ENCODE peak calls at places on chromosomes 13 and 19, in nine cellular contexts. One of them, this sample, is unnamed.

GRCh38 chr19:6501740-6502648 is at the start of gene TUBB4A:
- DNase-seq in tibial nerve: no peak
- DNase-seq in IMR-90: no peak
- DNase-seq in AG04450: no peak
- DNase-seq in heart left ventricle: peak; percentile 71
- DNase-seq in Peyer's patch: peak; percentile 57
- DNase-seq in GM23248: no peak
- DNase-seq in pancreas: peak; percentile 57
- DNase-seq in cardiac muscle cell: no peak
- DNase-seq in this sample: no peak

GRCh38 chr13:61255035-61255796 is 160.4 kb downstream of the PCDH20 start:
- DNase-seq in tibial nerve: no peak
- DNase-seq in IMR-90: no peak
- DNase-seq in AG04450: no peak
- DNase-seq in heart left ventricle: no peak
- DNase-seq in Peyer's patch: no peak
- DNase-seq in GM23248: no peak
- DNase-seq in pancreas: no peak
- DNase-seq in cardiac muscle cell: peak; percentile 23
- DNase-seq in this sample: no peak

GRCh38 chr13:101773062-101773461 is 320.6 kb downstream of the ITGBL1 start:
- DNase-seq in tibial nerve: no peak
- DNase-seq in IMR-90: no peak
- DNase-seq in AG04450: no peak
- DNase-seq in heart left ventricle: no peak
- DNase-seq in Peyer's patch: no peak
- DNase-seq in GM23248: peak; percentile 33
- DNase-seq in pancreas: no peak
- DNase-seq in cardiac muscle cell: no peak
- DNase-seq in this sample: no peak

GRCh38 chr19:12365094-12365371 is 450 bp downstream of the ZNF442 start:
- DNase-seq in tibial nerve: no peak
- DNase-seq in IMR-90: peak; percentile 22
- DNase-seq in AG04450: no peak
- DNase-seq in heart left ventricle: no peak
- DNase-seq in Peyer's patch: no peak
- DNase-seq in GM23248: peak; percentile 72
- DNase-seq in pancreas: no peak
- DNase-seq in cardiac muscle cell: peak; percentile 41
- DNase-seq in this sample: peak; percentile 63

GRCh38 chr13:79593611-79594275 is 112.8 kb downstream of the NDFIP2 start:
- DNase-seq in tibial nerve: no peak
- DNase-seq in IMR-90: peak; percentile 11
- DNase-seq in AG04450: no peak
- DNase-seq in heart left ventricle: no peak
- DNase-seq in Peyer's patch: no peak
- DNase-seq in GM23248: peak; percentile 82
- DNase-seq in pancreas: no peak
- DNase-seq in cardiac muscle cell: peak; percentile 66
- DNase-seq in this sample: no peak

GRCh38 chr13:74067818-74068217 is 66.4 kb downstream of the KLF12 start:
- DNase-seq in tibial nerve: no peak
- DNase-seq in IMR-90: peak; percentile 52
- DNase-seq in AG04450: no peak
- DNase-seq in heart left ventricle: no peak
- DNase-seq in Peyer's patch: no peak
- DNase-seq in GM23248: no peak
- DNase-seq in pancreas: no peak
- DNase-seq in cardiac muscle cell: no peak
- DNase-seq in this sample: no peak

GRCh38 chr13:76884167-76884566 is 2.0 kb downstream of the KCTD12 start:
- DNase-seq in tibial nerve: peak; percentile 18
- DNase-seq in IMR-90: no peak
- DNase-seq in AG04450: no peak
- DNase-seq in heart left ventricle: no peak
- DNase-seq in Peyer's patch: no peak
- DNase-seq in GM23248: peak; percentile 68
- DNase-seq in pancreas: peak; percentile 34
- DNase-seq in cardiac muscle cell: peak; percentile 73
- DNase-seq in this sample: no peak

GRCh38 chr19:19426216-19426615 is 20.7 kb downstream of the GATAD2A start:
- DNase-seq in tibial nerve: no peak
- DNase-seq in IMR-90: no peak
- DNase-seq in AG04450: no peak
- DNase-seq in heart left ventricle: no peak
- DNase-seq in Peyer's patch: no peak
- DNase-seq in GM23248: peak; percentile 29
- DNase-seq in pancreas: no peak
- DNase-seq in cardiac muscle cell: no peak
- DNase-seq in this sample: no peak

GRCh38 chr13:34793301-34793700 is 148.8 kb upstream of the NBEA start:
- DNase-seq in tibial nerve: no peak
- DNase-seq in IMR-90: no peak
- DNase-seq in AG04450: no peak
- DNase-seq in heart left ventricle: no peak
- DNase-seq in Peyer's patch: no peak
- DNase-seq in GM23248: no peak
- DNase-seq in pancreas: no peak
- DNase-seq in cardiac muscle cell: no peak
- DNase-seq in this sample: no peak

GRCh38 chr19:16920816-16921529 is 32.2 kb downstream of the F2RL3 start:
- DNase-seq in tibial nerve: no peak
- DNase-seq in IMR-90: peak; percentile 88
- DNase-seq in AG04450: peak; percentile 67
- DNase-seq in heart left ventricle: no peak
- DNase-seq in Peyer's patch: no peak
- DNase-seq in GM23248: peak; percentile 91
- DNase-seq in pancreas: no peak
- DNase-seq in cardiac muscle cell: peak; percentile 85
- DNase-seq in this sample: no peak

GRCh38 chr13:30892966-30893365 is 13.1 kb upstream of the MEDAG start:
- DNase-seq in tibial nerve: no peak
- DNase-seq in IMR-90: peak; percentile 48
- DNase-seq in AG04450: no peak
- DNase-seq in heart left ventricle: no peak
- DNase-seq in Peyer's patch: no peak
- DNase-seq in GM23248: peak; percentile 82
- DNase-seq in pancreas: no peak
- DNase-seq in cardiac muscle cell: peak; percentile 75
- DNase-seq in this sample: no peak

GRCh38 chr13:87827479-87827878 is 156.3 kb downstream of the SLITRK5 start:
- DNase-seq in tibial nerve: no peak
- DNase-seq in IMR-90: no peak
- DNase-seq in AG04450: peak; percentile 1
- DNase-seq in heart left ventricle: no peak
- DNase-seq in Peyer's patch: no peak
- DNase-seq in GM23248: peak; percentile 6
- DNase-seq in pancreas: no peak
- DNase-seq in cardiac muscle cell: peak; percentile 3
- DNase-seq in this sample: no peak

GRCh38 chr19:23403024-23403423 is 7.8 kb upstream of the ZNF91 start:
- DNase-seq in tibial nerve: no peak
- DNase-seq in IMR-90: no peak
- DNase-seq in AG04450: no peak
- DNase-seq in heart left ventricle: no peak
- DNase-seq in Peyer's patch: no peak
- DNase-seq in GM23248: no peak
- DNase-seq in pancreas: no peak
- DNase-seq in cardiac muscle cell: no peak
- DNase-seq in this sample: no peak

DNA sequence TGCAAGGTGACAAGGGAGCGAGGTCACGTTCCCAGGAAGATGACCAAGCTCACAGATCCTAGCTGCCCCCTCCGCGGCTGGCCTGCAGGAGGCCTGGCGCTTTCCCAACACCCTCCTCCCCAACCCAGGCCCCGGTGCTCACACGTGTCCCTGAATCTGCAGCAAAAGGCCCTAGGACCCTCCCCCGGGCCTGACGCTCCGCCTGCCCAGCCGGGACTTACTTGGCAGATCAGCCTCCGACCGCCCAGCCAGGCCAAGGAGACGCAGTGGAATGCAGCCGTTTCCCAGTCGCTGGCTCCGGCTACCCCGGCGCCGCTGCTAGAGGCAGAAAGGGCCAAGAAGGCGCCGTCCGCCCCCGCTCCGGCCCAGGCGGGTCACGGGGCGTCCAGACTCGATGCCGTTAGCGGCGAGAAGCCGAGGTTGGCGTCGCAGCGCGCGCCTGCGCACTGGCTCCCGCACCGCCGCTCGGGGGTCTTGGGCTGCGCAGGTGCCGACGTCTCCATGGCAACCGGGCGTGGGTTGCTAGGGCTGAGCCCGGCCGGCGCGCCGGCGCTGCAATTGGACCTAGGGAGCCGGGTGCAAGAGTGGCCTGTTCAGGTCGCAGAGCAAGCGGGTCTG is at the start of gene PNMA8A:
- DNase-seq in tibial nerve: no peak
- DNase-seq in IMR-90: peak; percentile 57
- DNase-seq in AG04450: no peak
- DNase-seq in heart left ventricle: peak; percentile 89
- DNase-seq in Peyer's patch: no peak
- DNase-seq in GM23248: peak; percentile 84
- DNase-seq in pancreas: peak; percentile 84
- DNase-seq in cardiac muscle cell: peak; percentile 92
- DNase-seq in this sample: peak; percentile 55
- H3K4me3 ChIP-seq in tibial nerve: peak within 1 kb of the TSS; percentile 38
- H3K4me3 ChIP-seq in IMR-90: peak within 1 kb of the TSS; percentile 1
- H3K4me3 ChIP-seq in AG04450: peak within 1 kb of the TSS; percentile 53
- H3K4me3 ChIP-seq in heart left ventricle: peak within 1 kb of the TSS; percentile 51
- H3K4me3 ChIP-seq in Peyer's patch: peak within 1 kb of the TSS; percentile 32
- H3K4me3 ChIP-seq in GM23248: peak within 1 kb of the TSS; percentile 64
- H3K4me3 ChIP-seq in pancreas: peak within 1 kb of the TSS; percentile 30
- H3K4me3 ChIP-seq in cardiac muscle cell: peak within 1 kb of the TSS; percentile 47
- H3K4me3 ChIP-seq in this sample: peak within 1 kb of the TSS; percentile 56

GRCh38 chr13:29593605-29594297 is 1.7 kb downstream of the SLC7A1 start:
- DNase-seq in tibial nerve: no peak
- DNase-seq in IMR-90: no peak
- DNase-seq in AG04450: no peak
- DNase-seq in heart left ventricle: no peak
- DNase-seq in Peyer's patch: no peak
- DNase-seq in GM23248: no peak
- DNase-seq in pancreas: no peak
- DNase-seq in cardiac muscle cell: no peak
- DNase-seq in this sample: no peak
- H3K27ac ChIP-seq in tibial nerve: peak overlapping the region; percentile 95
- H3K27ac ChIP-seq in IMR-90: no peak overlapping the region
- H3K27ac ChIP-seq in AG04450: no peak overlapping the region
- H3K27ac ChIP-seq in heart left ventricle: peak overlapping the region; percentile 92
- H3K27ac ChIP-seq in Peyer's patch: no peak overlapping the region
- H3K27ac ChIP-seq in GM23248: peak overlapping the region; percentile 99
- H3K27ac ChIP-seq in pancreas: peak overlapping the region; percentile 90
- H3K27ac ChIP-seq in cardiac muscle cell: peak overlapping the region; percentile 86
- H3K27ac ChIP-seq in this sample: peak overlapping the region; percentile 93

GRCh38 chr19:43474986-43475705 is 9.7 kb upstream of the LYPD3 start:
- DNase-seq in tibial nerve: peak; percentile 91
- DNase-seq in IMR-90: peak; percentile 97
- DNase-seq in AG04450: peak; percentile 88
- DNase-seq in heart left ventricle: peak; percentile 97
- DNase-seq in Peyer's patch: peak; percentile 89
- DNase-seq in GM23248: peak; percentile 94
- DNase-seq in pancreas: peak; percentile 99
- DNase-seq in cardiac muscle cell: peak; percentile 95
- DNase-seq in this sample: peak; percentile 75

GRCh38 chr19:43476606-43477005 is 11.2 kb upstream of the LYPD3 start:
- DNase-seq in tibial nerve: no peak
- DNase-seq in IMR-90: peak; percentile 94
- DNase-seq in AG04450: peak; percentile 74
- DNase-seq in heart left ventricle: no peak
- DNase-seq in Peyer's patch: no peak
- DNase-seq in GM23248: peak; percentile 70
- DNase-seq in pancreas: no peak
- DNase-seq in cardiac muscle cell: peak; percentile 84
- DNase-seq in this sample: no peak

GRCh38 chr19:43478323-43478722 is 12.9 kb upstream of the LYPD3 start:
- DNase-seq in tibial nerve: no peak
- DNase-seq in IMR-90: no peak
- DNase-seq in AG04450: no peak
- DNase-seq in heart left ventricle: no peak
- DNase-seq in Peyer's patch: no peak
- DNase-seq in GM23248: no peak
- DNase-seq in pancreas: no peak
- DNase-seq in cardiac muscle cell: no peak
- DNase-seq in this sample: no peak

GRCh38 chr19:43471091-43471490 is 5.7 kb upstream of the LYPD3 start:
- DNase-seq in tibial nerve: no peak
- DNase-seq in IMR-90: no peak
- DNase-seq in AG04450: no peak
- DNase-seq in heart left ventricle: no peak
- DNase-seq in Peyer's patch: no peak
- DNase-seq in GM23248: no peak
- DNase-seq in pancreas: no peak
- DNase-seq in cardiac muscle cell: no peak
- DNase-seq in this sample: no peak

DNA sequence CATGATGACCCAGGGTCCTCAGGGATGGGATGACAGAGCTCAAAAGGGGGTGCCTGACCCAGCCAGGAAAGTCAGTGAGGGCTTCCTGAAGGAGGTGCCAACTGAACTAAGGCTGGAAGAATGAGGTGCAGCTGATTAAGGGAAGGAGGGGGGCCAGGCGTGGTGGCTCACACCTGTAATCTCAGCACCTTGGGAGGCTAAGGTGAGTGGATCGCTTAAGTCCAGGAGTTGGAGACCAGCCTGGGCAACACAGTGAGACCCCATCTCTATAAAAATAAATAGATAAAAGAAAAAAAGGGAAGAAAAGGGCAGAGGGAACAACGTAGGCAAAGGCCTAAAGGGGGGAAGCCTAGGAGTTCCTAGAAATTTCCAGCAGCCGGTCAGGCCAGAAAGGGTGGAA is 9.1 kb upstream of the LYPD3 start:
- DNase-seq in tibial nerve: no peak
- DNase-seq in IMR-90: no peak
- DNase-seq in AG04450: no peak
- DNase-seq in heart left ventricle: no peak
- DNase-seq in Peyer's patch: no peak
- DNase-seq in GM23248: no peak
- DNase-seq in pancreas: no peak
- DNase-seq in cardiac muscle cell: no peak
- DNase-seq in this sample: no peak
- H3K4me3 ChIP-seq in tibial nerve: peak overlapping the region; percentile 30
- H3K4me3 ChIP-seq in IMR-90: no peak overlapping the region
- H3K4me3 ChIP-seq in AG04450: no peak overlapping the region
- H3K4me3 ChIP-seq in heart left ventricle: peak overlapping the region; percentile 50
- H3K4me3 ChIP-seq in Peyer's patch: peak overlapping the region; percentile 45
- H3K4me3 ChIP-seq in GM23248: no peak overlapping the region
- H3K4me3 ChIP-seq in pancreas: no peak overlapping the region
- H3K4me3 ChIP-seq in cardiac muscle cell: peak overlapping the region; percentile 5
- H3K4me3 ChIP-seq in this sample: peak overlapping the region; percentile 60

DNA sequence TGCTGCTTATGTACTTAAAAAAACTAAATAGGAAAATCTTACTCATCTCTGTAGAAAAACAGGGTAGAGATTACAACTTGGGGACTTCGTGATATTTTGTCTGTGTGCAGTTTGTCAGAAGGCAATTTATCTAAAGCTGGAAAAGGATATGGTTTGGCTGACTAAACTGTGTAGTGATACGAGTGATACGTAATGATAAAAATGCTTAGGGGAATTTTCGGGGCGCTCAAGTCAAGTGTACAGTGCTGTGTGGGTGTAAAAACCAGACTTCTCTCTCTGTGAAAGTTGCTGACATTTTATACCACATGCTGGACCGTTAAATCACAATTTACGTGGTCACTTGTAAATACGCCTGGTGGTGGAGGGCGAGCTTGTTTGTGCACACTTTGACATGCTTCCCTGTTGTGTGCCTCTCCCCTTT is 221.7 kb downstream of the KCNRG start:
- DNase-seq in tibial nerve: no peak
- DNase-seq in IMR-90: peak; percentile 5
- DNase-seq in AG04450: no peak
- DNase-seq in heart left ventricle: no peak
- DNase-seq in Peyer's patch: peak; percentile 28
- DNase-seq in GM23248: no peak
- DNase-seq in pancreas: no peak
- DNase-seq in cardiac muscle cell: peak; percentile 53
- DNase-seq in this sample: no peak
- H3K27ac ChIP-seq in tibial nerve: no peak overlapping the region
- H3K27ac ChIP-seq in IMR-90: no peak overlapping the region
- H3K27ac ChIP-seq in AG04450: no peak overlapping the region
- H3K27ac ChIP-seq in heart left ventricle: no peak overlapping the region
- H3K27ac ChIP-seq in Peyer's patch: peak overlapping the region; percentile 57
- H3K27ac ChIP-seq in GM23248: no peak overlapping the region
- H3K27ac ChIP-seq in pancreas: no peak overlapping the region
- H3K27ac ChIP-seq in cardiac muscle cell: no peak overlapping the region
- H3K27ac ChIP-seq in this sample: no peak overlapping the region

This sample was measured in ascending aorta.